ENCODE peak calls at places on chromosomes 5 and 9, in ten cellular contexts. Y is activated CD4-positive, CD25-positive, alpha-beta regulatory T cell treated with anti-CD3 and anti-CD28 coated beads, Interleukin-2, amount 50 U/mL, for 16 hours; L is HTR-8/SVneo; K is EL; G is right cardiac atrium; N is NCI-H774; V is astrocyte of the hippocampus; E is aorta; M is GM23338; W is fibroblast of mammary gland. O is an unnamed sample.

GRCh38 chr9:100222674-100223073 is 123.6 kb downstream of the INVS start:
- DNase-seq in Y (no peak), L (peak), K (peak), G (no peak), N (no peak), V (peak), E (no peak), M (peak), W (peak), O (no peak)

GRCh38 chr5:142360607-142361120 is 35.8 kb upstream of the SPRY4 start:
- DNase-seq in Y (no peak), L (peak), K (peak), G (no peak), N (no peak), V (peak), E (no peak), M (peak), W (peak), O (no peak)

GRCh38 chr9:97737429-97737828 is 40.3 kb upstream of the XPA start:
- DNase-seq in Y (no peak), L (peak), K (peak), G (no peak), N (no peak), V (no peak), E (no peak), M (peak), W (peak), O (peak)

GRCh38 chr5:73365301-73365853 is 83.2 kb downstream of the FOXD1 start:
- DNase-seq in Y (no peak), L (no peak), K (peak), G (no peak), N (peak), V (peak), E (no peak), M (no peak), W (peak), O (no peak)

GRCh38 chr5:23139338-23140171 is 286.4 kb upstream of the CDH12 start:
- DNase-seq in Y (no peak), L (peak), K (no peak), G (no peak), N (peak), V (peak), E (no peak), M (peak), W (peak), O (no peak)

GRCh38 chr5:65663804-65664521 is 39.1 kb downstream of the SHLD3 start:
- DNase-seq in Y (no peak), L (peak), K (peak), G (no peak), N (no peak), V (peak), E (no peak), M (peak), W (peak), O (no peak)

GRCh38 chr5:113519412-113519811 is 5.9 kb downstream of the YTHDC2 start:
- DNase-seq in Y (no peak), L (no peak), K (no peak), G (no peak), N (no peak), V (no peak), E (no peak), M (no peak), W (no peak), O (no peak)

GRCh38 chr5:69285448-69286116 is 47.0 kb downstream of the CCDC125 start:
- DNase-seq in Y (no peak), L (no peak), K (no peak), G (no peak), N (no peak), V (peak), E (no peak), M (peak), W (peak), O (no peak)

GRCh38 chr9:94950733-94951590 is 224.5 kb downstream of the AOPEP start:
- DNase-seq in Y (no peak), L (peak), K (peak), G (no peak), N (no peak), V (peak), E (no peak), M (no peak), W (peak), O (no peak)

GRCh38 chr9:107592439-107592838 is 102.9 kb upstream of the KLF4 start:
- DNase-seq in Y (no peak), L (no peak), K (no peak), G (no peak), N (no peak), V (no peak), E (no peak), M (no peak), W (no peak), O (no peak)

GRCh38 chr9:2214707-2215106 is 199.6 kb downstream of the SMARCA2 start:
- DNase-seq in Y (no peak), L (no peak), K (no peak), G (no peak), N (no peak), V (no peak), E (no peak), M (no peak), W (no peak), O (no peak)

GRCh38 chr9:38144421-38144820 is 75.4 kb upstream of the SHB start:
- DNase-seq in Y (no peak), L (peak), K (peak), G (no peak), N (no peak), V (peak), E (no peak), M (no peak), W (peak), O (peak)

GRCh38 chr5:113578091-113578490 is 64.6 kb downstream of the YTHDC2 start:
- DNase-seq in Y (no peak), L (no peak), K (no peak), G (no peak), N (no peak), V (no peak), E (no peak), M (no peak), W (no peak), O (no peak)

GRCh38 chr9:20683351-20684034 is 566 bp upstream of the FOCAD start:
- DNase-seq in Y (peak), L (no peak), K (peak), G (peak), N (peak), V (peak), E (peak), M (no peak), W (peak), O (peak)

GRCh38 chr9:135820661-135821060 is 86.7 kb downstream of the CAMSAP1 start:
- DNase-seq in Y (no peak), L (no peak), K (no peak), G (no peak), N (no peak), V (no peak), E (peak), M (no peak), W (no peak), O (no peak)

GRCh38 chr9:33311953-33312352 is 21.6 kb downstream of the NFX1 start:
- DNase-seq in Y (no peak), L (no peak), K (peak), G (no peak), N (no peak), V (no peak), E (no peak), M (no peak), W (peak), O (no peak)

GRCh38 chr9:69453746-69454145 is 128.7 kb downstream of the ENTREP1 start:
- DNase-seq in Y (no peak), L (no peak), K (no peak), G (no peak), N (no peak), V (no peak), E (no peak), M (no peak), W (no peak), O (no peak)

GRCh38 chr9:131739988-131740648 is at the start of gene RAPGEF1:
- DNase-seq in Y (peak), L (peak), K (peak), G (peak), N (peak), V (peak), E (peak), M (peak), W (no peak), O (peak)

GRCh38 chr9:87386490-87386889 is 111.2 kb upstream of the DAPK1 start:
- DNase-seq in Y (no peak), L (no peak), K (no peak), G (no peak), N (peak), V (peak), E (no peak), M (no peak), W (no peak), O (no peak)

GRCh38 chr9:83451308-83451707 is 86.9 kb downstream of the FRMD3 start:
- DNase-seq in Y (no peak), L (no peak), K (no peak), G (no peak), N (peak), V (no peak), E (no peak), M (no peak), W (no peak), O (no peak)

GRCh38 chr5:135456238-135457099 is 4.3 kb upstream of the TIFAB start:
- DNase-seq in Y (no peak), L (peak), K (peak), G (peak), N (no peak), V (peak), E (peak), M (no peak), W (peak), O (no peak)

GRCh38 chr9:105284463-105284862 is 40.0 kb downstream of the SLC44A1 start:
- DNase-seq in Y (no peak), L (no peak), K (no peak), G (no peak), N (no peak), V (no peak), E (no peak), M (no peak), W (no peak), O (no peak)

GRCh38 chr5:7329712-7330111 is 66.2 kb upstream of the ADCY2 start:
- DNase-seq in Y (no peak), L (no peak), K (no peak), G (no peak), N (no peak), V (no peak), E (no peak), M (no peak), W (no peak), O (no peak)

GRCh38 chr9:5326893-5327548 is 12.7 kb downstream of the RLN1 start:
- DNase-seq in Y (no peak), L (no peak), K (no peak), G (peak), N (peak), V (no peak), E (no peak), M (peak), W (no peak), O (no peak)

GRCh38 chr5:16889203-16889971 is 46.7 kb downstream of the MYO10 start:
- DNase-seq in Y (no peak), L (peak), K (peak), G (no peak), N (no peak), V (peak), E (no peak), M (peak), W (peak), O (peak)

GRCh38 chr9:92439921-92440750 is 15.9 kb upstream of the OMD start:
- DNase-seq in Y (no peak), L (no peak), K (peak), G (no peak), N (no peak), V (peak), E (no peak), M (no peak), W (peak), O (no peak)

GRCh38 chr9:138037140-138037539 is 159.6 kb downstream of the CACNA1B start:
- DNase-seq in Y (no peak), L (no peak), K (no peak), G (no peak), N (no peak), V (no peak), E (no peak), M (no peak), W (no peak), O (peak)

GRCh38 chr9:85511746-85512145 is 230.0 kb downstream of the AGTPBP1 start:
- DNase-seq in Y (no peak), L (no peak), K (no peak), G (no peak), N (no peak), V (no peak), E (no peak), M (no peak), W (no peak), O (no peak)

GRCh38 chr5:125530833-125531610 is 784.6 kb upstream of the ZNF608 start:
- DNase-seq in Y (no peak), L (no peak), K (no peak), G (no peak), N (no peak), V (no peak), E (no peak), M (no peak), W (no peak), O (no peak)

GRCh38 chr5:122362361-122362760 is 50.3 kb downstream of the SNCAIP start:
- DNase-seq in Y (no peak), L (no peak), K (no peak), G (no peak), N (no peak), V (peak), E (no peak), M (no peak), W (no peak), O (peak)

GRCh38 chr5:67047180-67047579 is 149.4 kb downstream of the CD180 start:
- DNase-seq in Y (no peak), L (no peak), K (no peak), G (peak), N (no peak), V (no peak), E (no peak), M (no peak), W (no peak), O (no peak)

GRCh38 chr5:105684799-105685198 is 1985.9 kb downstream of the EFNA5 start:
- DNase-seq in Y (no peak), L (no peak), K (no peak), G (no peak), N (no peak), V (peak), E (no peak), M (no peak), W (no peak), O (no peak)

GRCh38 chr5:176890455-176891330 is 8.5 kb downstream of the HK3 start:
- DNase-seq in Y (no peak), L (no peak), K (no peak), G (no peak), N (no peak), V (no peak), E (peak), M (no peak), W (no peak), O (no peak)

GRCh38 chr5:3639175-3639574 is 43.5 kb downstream of the IRX1 start:
- DNase-seq in Y (no peak), L (no peak), K (no peak), G (no peak), N (no peak), V (no peak), E (no peak), M (no peak), W (no peak), O (no peak)

GRCh38 chr9:34986541-34987047 is 3.0 kb upstream of the DNAJB5 start:
- DNase-seq in Y (no peak), L (no peak), K (no peak), G (peak), N (peak), V (peak), E (peak), M (peak), W (no peak), O (no peak)

GRCh38 chr5:179866241-179867078 is 7.8 kb upstream of the MRNIP start:
- DNase-seq in Y (no peak), L (no peak), K (no peak), G (no peak), N (no peak), V (no peak), E (peak), M (peak), W (peak), O (peak)

GRCh38 chr5:67058998-67059746 is 137.4 kb downstream of the CD180 start:
- DNase-seq in Y (no peak), L (no peak), K (no peak), G (peak), N (no peak), V (no peak), E (no peak), M (peak), W (no peak), O (no peak)

O was measured in Caco-2.